ENCODE peak calls at places on chromosomes 3 and 15, in five cellular contexts. X is activated T-helper 1 cell treated with Interleukin-2 at 50 U/mL for 16 hours, G is tibial artery, O is HTR-8/SVneo, U is uterus. R is an unnamed sample.

GRCh38 chr15:65414841-65415621 is 7.7 kb downstream of the IGDCC4 start:
- DNase-seq in U (no peak), G (no peak), O (no peak), X (no peak), R (no peak)

GRCh38 chr3:31533169-31533870 is 595 bp downstream of the STT3B start:
- DNase-seq in G (peak), X (peak), O (no peak), U (peak), R (no peak)

GRCh38 chr3:174581551-174581950 is 277.6 kb upstream of the NAALADL2 start:
- DNase-seq in O (no peak), X (no peak), U (no peak), G (no peak), R (no peak)

GRCh38 chr3:73729969-73730440 is 105.3 kb upstream of the PDZRN3 start:
- DNase-seq in U (no peak), X (no peak), O (no peak), G (no peak), R (no peak)

GRCh38 chr3:135915206-135915605 is 50.3 kb upstream of the PPP2R3A start:
- DNase-seq in X (no peak), U (no peak), G (no peak), O (no peak), R (no peak)

GRCh38 chr3:59764131-59764530 is 714.3 kb upstream of the CFAP20DC start:
- DNase-seq in G (no peak), U (no peak), X (no peak), O (no peak), R (no peak)

GRCh38 chr15:39629376-39629775 is 48.5 kb downstream of the THBS1 start:
- DNase-seq in X (peak), U (no peak), G (no peak), O (no peak), R (peak)

GRCh38 chr15:50259276-50259675 is 6.2 kb downstream of the HDC start:
- DNase-seq in O (no peak), G (no peak), U (no peak), X (no peak), R (no peak)

GRCh38 chr15:67093146-67093874 is 27.9 kb downstream of the SMAD3 start:
- DNase-seq in G (peak), U (no peak), O (no peak), X (no peak), R (no peak)

GRCh38 chr3:4826237-4827100 is 152.8 kb upstream of the BHLHE40 start:
- DNase-seq in O (no peak), U (peak), G (peak), X (no peak), R (no peak)

GRCh38 chr3:136818851-136819783 is at the start of gene SLC35G2:
- DNase-seq in G (peak), O (peak), X (no peak), U (peak), R (no peak)

GRCh38 chr3:158770254-158771017 is 31.4 kb upstream of the MFSD1 start:
- DNase-seq in G (no peak), U (no peak), O (peak), X (no peak), R (peak)

GRCh38 chr3:43001556-43002121 is 22.5 kb downstream of the GASK1A start:
- DNase-seq in G (no peak), O (no peak), U (no peak), X (no peak), R (no peak)

R was measured in H54.